ENCODE peak calls at places on chromosomes 3 and 15, in seven cellular contexts. One of them, this sample, is unnamed.
A peak's percentile ranks its signal among the peaks of the same experiment; 100 is the strongest.

GRCh38 chr3:133910422-133910821 is 14.7 kb upstream of the RAB6B start:
- DNase-seq in endodermal cell: peak; percentile 43
- DNase-seq in K562: no peak
- DNase-seq in GM23248: no peak
- DNase-seq in breast epithelium: no peak
- DNase-seq in RWPE2: no peak
- DNase-seq in stomach: no peak
- DNase-seq in this sample: no peak

GRCh38 chr3:16723994-16724393 is 118.8 kb upstream of the DAZL start:
- DNase-seq in stomach: no peak
- DNase-seq in GM23248: peak; percentile 50
- DNase-seq in K562: no peak
- DNase-seq in RWPE2: no peak
- DNase-seq in breast epithelium: no peak
- DNase-seq in endodermal cell: peak; percentile 75
- DNase-seq in this sample: no peak

GRCh38 chr3:119639494-119640350 is 20.7 kb downstream of the POPDC2 start:
- DNase-seq in stomach: no peak
- DNase-seq in RWPE2: no peak
- DNase-seq in K562: no peak
- DNase-seq in endodermal cell: no peak
- DNase-seq in GM23248: peak; percentile 36
- DNase-seq in breast epithelium: no peak
- DNase-seq in this sample: no peak

GRCh38 chr3:62007036-62007435 is 366.3 kb downstream of the FEZF2 start:
- DNase-seq in breast epithelium: no peak
- DNase-seq in stomach: no peak
- DNase-seq in K562: no peak
- DNase-seq in RWPE2: no peak
- DNase-seq in endodermal cell: no peak
- DNase-seq in GM23248: peak; percentile 11
- DNase-seq in this sample: no peak

GRCh38 chr3:185200639-185201038 is 47.8 kb upstream of the C3orf70 start:
- DNase-seq in breast epithelium: no peak
- DNase-seq in RWPE2: peak; percentile 88
- DNase-seq in stomach: no peak
- DNase-seq in K562: peak; percentile 10
- DNase-seq in endodermal cell: no peak
- DNase-seq in GM23248: peak; percentile 85
- DNase-seq in this sample: no peak

GRCh38 chr3:52082951-52083350 is 26.6 kb upstream of the DUSP7 start:
- DNase-seq in endodermal cell: no peak
- DNase-seq in GM23248: no peak
- DNase-seq in RWPE2: no peak
- DNase-seq in K562: no peak
- DNase-seq in stomach: no peak
- DNase-seq in breast epithelium: no peak
- DNase-seq in this sample: no peak

GRCh38 chr15:90496791-90497190 is 32.9 kb upstream of the CRTC3 start:
- DNase-seq in K562: no peak
- DNase-seq in GM23248: peak; percentile 11
- DNase-seq in stomach: no peak
- DNase-seq in breast epithelium: no peak
- DNase-seq in RWPE2: no peak
- DNase-seq in endodermal cell: no peak
- DNase-seq in this sample: no peak

GRCh38 chr3:167626490-167626889 is 27.3 kb downstream of the WDR49 start:
- DNase-seq in GM23248: no peak
- DNase-seq in RWPE2: no peak
- DNase-seq in endodermal cell: no peak
- DNase-seq in stomach: no peak
- DNase-seq in breast epithelium: no peak
- DNase-seq in K562: no peak
- DNase-seq in this sample: no peak

GRCh38 chr3:194836676-194837075 is 151.0 kb downstream of the FAM43A start:
- DNase-seq in K562: no peak
- DNase-seq in breast epithelium: no peak
- DNase-seq in GM23248: no peak
- DNase-seq in stomach: no peak
- DNase-seq in endodermal cell: no peak
- DNase-seq in RWPE2: no peak
- DNase-seq in this sample: no peak

GRCh38 chr15:39486546-39487081 is 94.3 kb upstream of the THBS1 start:
- DNase-seq in K562: no peak
- DNase-seq in endodermal cell: no peak
- DNase-seq in breast epithelium: no peak
- DNase-seq in GM23248: no peak
- DNase-seq in stomach: no peak
- DNase-seq in RWPE2: no peak
- DNase-seq in this sample: no peak

GRCh38 chr15:45829336-45830153 is 194.7 kb downstream of the SQOR start:
- DNase-seq in breast epithelium: no peak
- DNase-seq in stomach: peak; percentile 46
- DNase-seq in RWPE2: peak; percentile 57
- DNase-seq in K562: no peak
- DNase-seq in GM23248: no peak
- DNase-seq in endodermal cell: peak; percentile 51
- DNase-seq in this sample: peak; percentile 74

GRCh38 chr3:99762901-99763300 is 54.8 kb upstream of the CMSS1 start:
- DNase-seq in GM23248: no peak
- DNase-seq in endodermal cell: no peak
- DNase-seq in stomach: no peak
- DNase-seq in RWPE2: no peak
- DNase-seq in breast epithelium: no peak
- DNase-seq in K562: no peak
- DNase-seq in this sample: no peak

GRCh38 chr3:13171704-13172643 is 98.7 kb upstream of the IQSEC1 start:
- DNase-seq in breast epithelium: no peak
- DNase-seq in RWPE2: no peak
- DNase-seq in endodermal cell: no peak
- DNase-seq in GM23248: no peak
- DNase-seq in stomach: no peak
- DNase-seq in K562: no peak
- DNase-seq in this sample: no peak

GRCh38 chr3:106337116-106337515 is 468.3 kb upstream of the CBLB start:
- DNase-seq in endodermal cell: no peak
- DNase-seq in K562: no peak
- DNase-seq in GM23248: peak; percentile 57
- DNase-seq in breast epithelium: no peak
- DNase-seq in RWPE2: no peak
- DNase-seq in stomach: no peak
- DNase-seq in this sample: no peak

GRCh38 chr15:32736351-32737061 is 18.7 kb downstream of the GREM1 start:
- DNase-seq in stomach: no peak
- DNase-seq in RWPE2: no peak
- DNase-seq in K562: no peak
- DNase-seq in breast epithelium: no peak
- DNase-seq in endodermal cell: no peak
- DNase-seq in GM23248: peak; percentile 53
- DNase-seq in this sample: no peak

GRCh38 chr3:187005827-187006481 is 75.6 kb downstream of the ST6GAL1 start:
- DNase-seq in breast epithelium: no peak
- DNase-seq in RWPE2: no peak
- DNase-seq in K562: peak; percentile 51
- DNase-seq in GM23248: no peak
- DNase-seq in stomach: no peak
- DNase-seq in endodermal cell: no peak
- DNase-seq in this sample: no peak

GRCh38 chr3:153072856-153073255 is 89.2 kb upstream of the RAP2B start:
- DNase-seq in K562: no peak
- DNase-seq in RWPE2: no peak
- DNase-seq in stomach: no peak
- DNase-seq in breast epithelium: no peak
- DNase-seq in endodermal cell: no peak
- DNase-seq in GM23248: no peak
- DNase-seq in this sample: no peak

DNA sequence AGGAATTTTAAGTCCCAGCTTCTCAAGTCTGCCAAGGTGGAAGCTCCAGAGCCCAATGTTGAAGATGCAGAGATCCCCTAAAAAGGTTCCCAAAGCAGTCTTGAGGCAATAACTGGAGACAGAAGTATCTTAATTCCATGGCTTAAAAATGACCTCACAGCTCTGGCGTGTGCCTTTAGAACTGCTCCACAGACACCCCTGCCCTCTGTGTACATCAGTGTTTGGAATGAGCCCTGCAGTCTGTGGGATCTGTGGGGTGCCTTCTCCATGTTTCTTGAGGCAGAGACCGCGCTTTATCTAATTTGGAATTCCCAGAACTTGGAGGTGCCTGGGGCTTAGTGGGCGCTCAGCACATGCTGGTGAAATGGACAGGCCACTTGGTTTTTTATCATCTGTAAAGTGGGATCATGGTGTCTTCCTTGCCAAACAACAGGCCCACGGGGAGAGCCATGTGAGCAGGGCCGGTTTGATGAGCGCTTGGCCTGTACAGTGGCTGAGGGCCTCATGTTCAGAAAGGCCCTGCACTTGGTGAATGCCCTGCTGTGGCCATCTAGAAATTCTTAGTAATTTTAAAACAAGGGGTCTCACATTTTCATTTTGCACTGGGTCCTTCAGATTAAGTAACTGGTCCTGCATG is 7.1 kb downstream of the ITGA11 start:
- DNase-seq in RWPE2: peak; percentile 30
- DNase-seq in endodermal cell: peak; percentile 21
- DNase-seq in GM23248: peak; percentile 49
- DNase-seq in stomach: no peak
- DNase-seq in breast epithelium: no peak
- DNase-seq in K562: no peak
- DNase-seq in this sample: no peak
- H3K27ac ChIP-seq in RWPE2: no peak overlapping the region
- H3K27ac ChIP-seq in endodermal cell: no peak overlapping the region
- H3K27ac ChIP-seq in GM23248: peak overlapping the region; percentile 64
- H3K27ac ChIP-seq in stomach: no peak overlapping the region
- H3K27ac ChIP-seq in breast epithelium: no peak overlapping the region
- H3K27ac ChIP-seq in K562: no peak overlapping the region
- H3K27ac ChIP-seq in this sample: no peak overlapping the region

GRCh38 chr3:129460155-129460554 is 20.1 kb downstream of the IFT122 start:
- DNase-seq in endodermal cell: no peak
- DNase-seq in RWPE2: no peak
- DNase-seq in GM23248: no peak
- DNase-seq in K562: no peak
- DNase-seq in breast epithelium: no peak
- DNase-seq in stomach: no peak
- DNase-seq in this sample: no peak

GRCh38 chr3:129461461-129462146 is 21.6 kb downstream of the IFT122 start:
- DNase-seq in RWPE2: no peak
- DNase-seq in stomach: no peak
- DNase-seq in endodermal cell: peak; percentile 10
- DNase-seq in GM23248: peak; percentile 61
- DNase-seq in K562: peak; percentile 86
- DNase-seq in breast epithelium: no peak
- DNase-seq in this sample: no peak

GRCh38 chr3:129462365-129462968 is 22.4 kb downstream of the IFT122 start:
- DNase-seq in GM23248: no peak
- DNase-seq in K562: peak; percentile 29
- DNase-seq in stomach: no peak
- DNase-seq in breast epithelium: no peak
- DNase-seq in RWPE2: no peak
- DNase-seq in endodermal cell: no peak
- DNase-seq in this sample: no peak

GRCh38 chr3:129460572-129460971 is 20.5 kb downstream of the IFT122 start:
- DNase-seq in GM23248: no peak
- DNase-seq in stomach: no peak
- DNase-seq in RWPE2: no peak
- DNase-seq in K562: no peak
- DNase-seq in breast epithelium: no peak
- DNase-seq in endodermal cell: no peak
- DNase-seq in this sample: no peak

DNA sequence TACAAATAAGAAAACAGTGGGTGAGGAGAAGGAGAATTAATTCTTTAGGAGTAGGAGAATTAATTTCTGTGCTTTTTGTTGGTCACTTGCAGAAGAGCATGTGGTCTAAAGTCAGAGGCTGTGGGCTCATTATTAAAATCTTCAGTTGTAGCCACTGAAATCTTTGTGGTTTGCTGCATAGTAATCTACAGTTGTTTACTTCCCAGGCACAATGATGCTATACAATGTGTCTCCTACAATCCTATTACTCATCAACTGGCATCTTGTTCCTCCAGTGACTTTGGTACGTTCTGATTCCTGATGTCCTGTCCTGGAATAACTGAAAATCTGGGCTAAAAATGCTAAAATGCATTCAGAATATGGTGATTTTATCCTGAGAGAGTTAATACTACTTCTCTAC is 21.0 kb downstream of the IFT122 start:
- DNase-seq in GM23248: peak; percentile 89
- DNase-seq in breast epithelium: no peak
- DNase-seq in stomach: no peak
- DNase-seq in RWPE2: no peak
- DNase-seq in K562: no peak
- DNase-seq in endodermal cell: no peak
- DNase-seq in this sample: no peak
- H3K27me3 ChIP-seq in GM23248: no peaks in the 10 kb centered on the region
- H3K27me3 ChIP-seq in breast epithelium: no peaks in the 10 kb centered on the region
- H3K27me3 ChIP-seq in stomach: no peaks in the 10 kb centered on the region
- H3K27me3 ChIP-seq in RWPE2: no peaks in the 10 kb centered on the region
- H3K27me3 ChIP-seq in K562: no peaks in the 10 kb centered on the region
- H3K27me3 ChIP-seq in endodermal cell: no peaks in the 10 kb centered on the region
- H3K27me3 ChIP-seq in this sample: no peaks in the 10 kb centered on the region

DNA sequence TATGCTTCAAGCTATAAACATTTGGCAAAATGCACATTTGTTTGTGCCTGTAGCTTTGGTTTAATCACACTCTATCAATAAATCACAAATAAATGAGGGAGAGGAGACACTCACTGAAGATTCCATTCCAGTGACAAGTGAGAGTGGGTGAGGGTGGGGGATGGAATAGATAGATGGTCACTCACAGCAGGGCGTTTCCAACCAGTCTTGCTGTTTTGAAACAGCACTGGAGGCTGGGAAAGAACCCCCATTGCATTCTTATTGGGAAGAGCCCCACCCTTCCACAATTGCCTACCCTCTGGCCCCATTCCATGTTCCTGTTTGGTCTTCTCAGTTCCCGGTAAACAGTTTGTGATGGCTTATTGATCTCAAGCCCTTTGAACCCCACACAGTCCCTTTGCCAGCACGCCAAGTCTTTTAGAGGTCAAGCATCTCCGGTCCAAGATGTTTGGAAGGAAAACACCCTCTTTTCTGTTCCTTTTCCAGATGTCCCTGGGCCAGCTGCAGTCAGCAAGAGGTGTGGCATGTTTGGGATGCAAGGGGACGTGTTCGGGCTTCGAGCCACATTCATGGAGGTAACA is 30.7 kb downstream of the LMCD1 start:
- DNase-seq in breast epithelium: no peak
- DNase-seq in GM23248: peak; percentile 92
- DNase-seq in endodermal cell: peak; percentile 36
- DNase-seq in K562: no peak
- DNase-seq in stomach: no peak
- DNase-seq in RWPE2: no peak
- DNase-seq in this sample: no peak
- H3K4me3 ChIP-seq in breast epithelium: peak overlapping the region; percentile 22
- H3K4me3 ChIP-seq in GM23248: peak overlapping the region; percentile 15
- H3K4me3 ChIP-seq in endodermal cell: no peak overlapping the region
- H3K4me3 ChIP-seq in K562: no peak overlapping the region
- H3K4me3 ChIP-seq in stomach: no peak overlapping the region
- H3K4me3 ChIP-seq in RWPE2: no peak overlapping the region
- H3K4me3 ChIP-seq in this sample: no peak overlapping the region

GRCh38 chr3:117722856-117723255 is 1013.3 kb downstream of the TUSC7 start:
- DNase-seq in RWPE2: no peak
- DNase-seq in K562: no peak
- DNase-seq in GM23248: no peak
- DNase-seq in breast epithelium: no peak
- DNase-seq in stomach: no peak
- DNase-seq in endodermal cell: no peak
- DNase-seq in this sample: no peak
- H3K27ac ChIP-seq in RWPE2: no peak overlapping the region
- H3K27ac ChIP-seq in K562: no peak overlapping the region
- H3K27ac ChIP-seq in GM23248: no peak overlapping the region
- H3K27ac ChIP-seq in breast epithelium: no peak overlapping the region
- H3K27ac ChIP-seq in stomach: no peak overlapping the region
- H3K27ac ChIP-seq in endodermal cell: no peak overlapping the region
- H3K27ac ChIP-seq in this sample: no peak overlapping the region